ENCODE peak calls at places on chromosomes 3 and 15, in eight cellular contexts. N, P, E, M, S, C, R and T are unnamed samples.

GRCh38 chr3:128681277-128681829 is 30.7 kb upstream of the RPN1 start:
- DNase-seq in N (no peak), P (no peak), E (peak), M (no peak), S (no peak), C (no peak), R (peak), T (no peak)

GRCh38 chr3:129940086-129940485 is 34.4 kb upstream of the TRH start:
- DNase-seq in N (no peak), P (no peak), E (no peak), M (no peak), S (no peak), C (no peak), R (peak), T (no peak)

GRCh38 chr3:167978071-167978470 is 117.7 kb downstream of the GOLIM4 start:
- DNase-seq in N (no peak), P (no peak), E (peak), M (no peak), S (no peak), C (no peak), R (no peak), T (no peak)

GRCh38 chr3:2937578-2937977 is 172.6 kb downstream of the IL5RA start:
- DNase-seq in N (no peak), P (no peak), E (no peak), M (no peak), S (no peak), C (no peak), R (no peak), T (no peak)

GRCh38 chr3:108493862-108494261 is 16.5 kb downstream of the MYH15 start:
- DNase-seq in N (no peak), P (no peak), E (peak), M (no peak), S (peak), C (no peak), R (no peak), T (no peak)

GRCh38 chr3:11093823-11094340 is 60.4 kb upstream of the HRH1 start:
- DNase-seq in N (no peak), P (no peak), E (no peak), M (no peak), S (no peak), C (no peak), R (no peak), T (no peak)

GRCh38 chr15:23564798-23565394 is 578 bp upstream of the MKRN3 start:
- DNase-seq in N (no peak), P (no peak), E (no peak), M (no peak), S (no peak), C (no peak), R (no peak), T (no peak)

GRCh38 chr3:178519701-178520100 is 16.5 kb upstream of the KCNMB2 start:
- DNase-seq in N (no peak), P (no peak), E (no peak), M (no peak), S (no peak), C (no peak), R (no peak), T (no peak)

GRCh38 chr15:29570931-29571727 is 251.1 kb downstream of the TJP1 start:
- DNase-seq in N (peak), P (no peak), E (peak), M (no peak), S (peak), C (no peak), R (no peak), T (peak)

GRCh38 chr3:37096292-37096691 is 78.1 kb downstream of the LRRFIP2 start:
- DNase-seq in N (no peak), P (no peak), E (peak), M (no peak), S (no peak), C (no peak), R (peak), T (peak)

GRCh38 chr15:55587321-55588069 is 650 bp downstream of the PYGO1 start:
- DNase-seq in N (peak), P (no peak), E (peak), M (no peak), S (peak), C (no peak), R (peak), T (peak)

DNA sequence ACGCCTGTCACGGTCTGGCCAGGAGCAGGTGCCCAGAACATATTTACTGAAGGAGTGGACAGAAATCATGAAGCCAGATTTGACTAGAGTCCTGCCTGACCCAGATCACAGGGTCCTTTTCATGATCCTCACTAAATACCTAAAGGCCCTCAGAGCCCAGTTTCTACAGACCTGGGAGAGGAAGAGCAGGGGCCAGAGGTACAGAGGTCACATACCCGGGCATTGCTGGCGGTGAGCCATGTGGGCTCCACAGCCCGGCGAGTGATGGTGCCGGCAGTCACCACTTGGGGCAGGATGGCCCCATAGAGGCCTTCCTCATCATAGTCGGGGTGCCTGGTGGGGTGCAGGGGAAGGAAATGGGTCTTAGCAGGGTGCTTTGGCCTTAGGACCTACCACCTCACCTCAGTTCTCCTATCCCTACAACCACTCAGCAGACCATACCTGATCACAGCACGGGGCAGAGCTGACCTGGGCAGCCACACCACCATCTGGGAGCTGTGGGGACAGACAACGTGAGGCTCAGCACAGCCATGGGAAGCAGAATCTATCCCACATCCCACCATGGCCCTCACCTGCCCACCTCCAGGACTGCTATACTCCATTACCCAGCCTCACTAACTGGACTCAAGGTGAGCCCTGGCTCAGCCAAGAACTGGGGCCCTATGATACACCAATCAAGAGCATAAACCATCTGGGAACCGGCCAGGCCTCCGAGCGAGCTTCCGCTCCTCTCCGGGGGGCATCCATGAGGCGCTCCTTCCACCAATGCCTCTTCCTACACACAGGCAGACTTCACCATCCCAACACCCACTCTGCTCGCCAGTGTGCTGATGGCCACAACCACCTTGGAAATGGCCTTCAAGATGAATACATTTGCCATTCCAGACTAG is 12.9 kb downstream of the POLG start:
- DNase-seq in N (no peak), P (no peak), E (no peak), M (no peak), S (no peak), C (no peak), R (no peak), T (no peak)
- TF ChIP-seq CTCF in N (no peak), P (no peak), E (peak), M (no peak), S (no peak), C (no peak), R (peak), T (no peak)

GRCh38 chr15:48963524-48964113 is at the start of gene SHC4:
- DNase-seq in N (no peak), P (peak), E (peak), M (no peak), S (peak), C (peak), R (peak), T (peak)
- TF ChIP-seq CTCF in N (no peak), P (peak), E (peak), M (no peak), S (peak), C (no peak), R (peak), T (peak)

GRCh38 chr3:138569090-138569489 is 25.0 kb downstream of the CEP70 start:
- DNase-seq in N (no peak), P (no peak), E (no peak), M (no peak), S (no peak), C (no peak), R (no peak), T (no peak)

GRCh38 chr3:138573138-138573537 is 20.9 kb downstream of the CEP70 start:
- DNase-seq in N (no peak), P (no peak), E (no peak), M (no peak), S (no peak), C (no peak), R (no peak), T (no peak)

DNA sequence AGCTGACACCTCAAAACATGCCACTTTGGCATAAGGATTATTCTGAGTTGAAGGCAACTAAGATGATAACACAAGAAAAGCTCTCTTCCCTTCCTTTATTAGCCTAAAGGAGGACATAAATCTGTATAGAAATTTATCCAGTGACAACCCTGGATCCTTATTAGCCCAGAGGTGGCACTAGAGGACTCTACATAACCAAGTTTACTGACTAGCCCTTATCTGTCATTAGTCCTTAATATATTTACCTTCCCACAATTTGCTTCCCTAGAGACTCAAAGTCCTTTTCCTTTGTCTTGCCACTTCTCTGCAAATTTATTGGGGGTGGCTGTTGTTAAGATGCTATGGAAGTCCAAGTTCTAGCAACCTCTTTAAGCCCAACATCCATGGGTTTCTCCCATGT is 26.7 kb downstream of the CEP70 start:
- DNase-seq in N (no peak), P (no peak), E (no peak), M (no peak), S (no peak), C (no peak), R (no peak), T (no peak)
- TF ChIP-seq CTCF in N (peak), P (no peak), E (no peak), M (no peak), S (no peak), C (no peak), R (no peak), T (no peak)

DNA sequence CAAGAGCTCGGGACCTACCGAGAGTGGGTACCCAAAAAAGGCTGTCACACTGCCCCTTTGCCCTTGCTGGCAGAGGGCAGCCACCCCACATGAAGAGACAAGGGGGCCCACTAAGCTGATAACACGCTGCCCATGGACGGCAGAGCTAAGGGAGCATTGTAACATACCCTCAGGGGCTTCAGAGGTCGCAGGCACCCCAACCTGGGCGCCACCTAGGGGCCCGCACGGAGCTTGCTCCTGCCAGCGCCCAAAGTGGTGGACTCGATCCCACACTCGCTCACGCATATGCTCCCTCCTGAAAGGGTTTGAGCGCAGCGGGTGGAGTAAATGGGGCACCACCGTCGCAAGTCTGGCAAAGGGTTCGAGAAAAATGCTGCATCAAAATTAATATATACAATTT is 975.4 kb downstream of the ZPLD1 start:
- DNase-seq in N (no peak), P (no peak), E (no peak), M (no peak), S (no peak), C (no peak), R (no peak), T (no peak)
- TF ChIP-seq CTCF in N (peak), P (no peak), E (no peak), M (no peak), S (peak), C (no peak), R (no peak), T (no peak)

DNA sequence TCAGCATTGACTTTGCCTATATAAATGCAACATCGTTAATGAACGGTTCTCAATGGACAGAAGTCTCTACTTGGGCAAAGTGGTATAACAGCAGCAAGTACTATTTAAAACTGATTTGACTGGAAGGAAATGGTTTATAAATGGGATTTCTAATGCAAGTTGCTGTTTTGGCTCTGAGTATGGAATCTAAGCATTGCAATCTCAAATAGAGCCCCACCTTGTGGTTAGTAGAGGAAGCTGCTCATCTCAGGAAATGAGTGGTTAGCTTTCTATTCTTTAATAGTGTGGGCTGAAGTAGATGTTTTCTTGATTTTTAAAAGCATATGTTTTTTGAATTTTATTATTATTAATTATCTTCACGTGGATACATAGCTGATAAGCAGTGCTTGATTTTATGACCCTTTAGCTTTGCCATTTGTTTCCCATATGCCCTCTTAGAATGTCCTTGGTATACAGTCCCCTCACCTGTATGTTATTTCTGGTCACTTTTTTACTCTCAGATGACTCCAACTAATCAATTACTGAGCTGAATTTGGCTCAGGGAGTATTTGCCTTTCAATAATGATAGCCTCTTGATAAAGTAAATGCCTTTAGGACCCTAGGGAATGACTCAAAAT is 67.1 kb downstream of the OXSM start:
- DNase-seq in N (no peak), P (peak), E (peak), M (no peak), S (no peak), C (no peak), R (peak), T (peak)
- TF ChIP-seq CTCF in N (peak), P (peak), E (peak), M (peak), S (peak), C (no peak), R (peak), T (peak)

DNA sequence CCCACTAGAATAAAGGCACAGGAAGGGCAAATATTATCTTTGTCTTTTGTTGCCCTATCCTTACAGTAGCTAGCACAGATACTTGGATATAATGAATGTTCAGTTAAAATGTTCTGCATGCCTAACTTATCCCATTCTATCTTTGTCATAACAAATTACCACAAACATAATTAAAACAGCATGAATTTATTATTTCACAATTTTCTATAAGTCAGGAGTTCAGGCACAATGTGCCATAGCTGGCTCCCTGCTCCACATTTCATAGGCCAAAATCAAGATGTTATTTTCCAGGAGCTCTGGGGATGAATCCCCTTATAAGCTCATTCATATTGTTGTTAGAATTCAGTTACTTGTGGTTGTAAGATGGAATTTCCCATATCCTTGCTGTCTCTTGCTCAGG is 975.5 kb downstream of the IGSF11 start:
- DNase-seq in N (no peak), P (no peak), E (no peak), M (no peak), S (no peak), C (no peak), R (no peak), T (no peak)
- TF ChIP-seq CTCF in N (no peak), P (no peak), E (no peak), M (no peak), S (no peak), C (no peak), R (no peak), T (no peak)

GRCh38 chr3:46565113-46565490 is 1.0 kb downstream of the LRRC2 start:
- DNase-seq in N (no peak), P (no peak), E (no peak), M (no peak), S (no peak), C (peak), R (no peak), T (no peak)

GRCh38 chr3:46566040-46566631 is at the start of gene LRRC2:
- DNase-seq in N (peak), P (peak), E (peak), M (no peak), S (peak), C (peak), R (peak), T (peak)

GRCh38 chr3:46564190-46565112 is 1.7 kb downstream of the LRRC2 start:
- DNase-seq in N (no peak), P (no peak), E (no peak), M (no peak), S (no peak), C (peak), R (no peak), T (peak)

GRCh38 chr3:46561951-46562350 is 4.2 kb downstream of the LRRC2 start:
- DNase-seq in N (no peak), P (no peak), E (no peak), M (no peak), S (no peak), C (no peak), R (no peak), T (no peak)

DNA sequence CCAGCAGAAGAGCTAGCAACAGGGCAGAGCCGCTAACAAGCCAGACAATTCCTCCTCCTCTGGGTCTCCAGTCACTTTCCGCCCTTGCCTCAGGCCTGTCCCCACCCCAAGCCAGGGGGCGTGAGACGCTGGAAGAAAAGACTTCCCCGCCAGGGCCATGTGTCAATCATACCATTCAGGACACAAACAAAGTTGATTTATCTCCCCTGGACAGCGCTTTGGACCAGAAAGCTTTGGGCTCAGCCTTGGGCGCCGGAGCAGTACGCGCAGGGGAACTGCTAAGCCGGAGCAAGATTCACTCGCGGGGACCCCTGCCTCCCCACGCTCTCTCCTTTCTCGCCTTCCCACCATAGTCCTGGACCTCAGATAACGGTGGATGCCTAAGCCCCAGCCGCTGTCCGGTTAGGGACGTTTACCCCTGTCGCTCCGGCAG is 479 bp downstream of the LRRC2 start:
- DNase-seq in N (no peak), P (no peak), E (no peak), M (no peak), S (peak), C (peak), R (no peak), T (peak)
- TF ChIP-seq CTCF in N (no peak), P (no peak), E (no peak), M (no peak), S (no peak), C (no peak), R (no peak), T (no peak)

GRCh38 chr3:184808021-184808420 is 3.9 kb upstream of the VPS8 start:
- DNase-seq in N (no peak), P (no peak), E (no peak), M (no peak), S (no peak), C (no peak), R (no peak), T (no peak)
- TF ChIP-seq CTCF in N (peak), P (peak), E (peak), M (no peak), S (no peak), C (no peak), R (peak), T (peak)

DNA sequence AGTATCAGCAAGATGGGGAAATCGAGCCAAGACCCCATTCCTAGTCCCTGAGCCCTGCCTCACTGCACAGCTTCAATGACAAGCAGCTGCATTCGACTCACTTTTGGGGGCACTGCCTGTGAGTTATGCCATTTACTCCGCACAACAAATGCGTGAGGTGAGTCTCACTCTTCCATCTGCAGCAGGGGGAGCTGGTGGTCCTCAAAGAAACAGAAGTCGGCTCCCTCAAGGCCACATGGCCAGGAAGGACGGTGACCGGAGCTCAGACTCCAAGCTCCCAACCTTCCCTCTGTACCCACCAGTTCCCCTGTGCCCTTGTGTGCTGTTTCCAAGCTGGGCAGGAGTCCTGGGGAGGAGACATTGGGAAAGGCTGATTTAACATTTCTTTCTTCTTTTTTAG is 127.7 kb upstream of the IQSEC1 start:
- DNase-seq in N (no peak), P (peak), E (no peak), M (no peak), S (peak), C (no peak), R (no peak), T (no peak)
- TF ChIP-seq CTCF in N (peak), P (peak), E (peak), M (no peak), S (no peak), C (no peak), R (no peak), T (no peak)

GRCh38 chr3:87313641-87314040 is 37.3 kb upstream of the POU1F1 start:
- DNase-seq in N (no peak), P (no peak), E (no peak), M (no peak), S (no peak), C (no peak), R (no peak), T (no peak)

GRCh38 chr3:87309601-87310000 is 33.2 kb upstream of the POU1F1 start:
- DNase-seq in N (no peak), P (no peak), E (no peak), M (no peak), S (no peak), C (no peak), R (no peak), T (no peak)

GRCh38 chr3:87305517-87305916 is 29.1 kb upstream of the POU1F1 start:
- DNase-seq in N (no peak), P (no peak), E (no peak), M (no peak), S (no peak), C (no peak), R (no peak), T (no peak)

GRCh38 chr3:87311309-87311708 is 34.9 kb upstream of the POU1F1 start:
- DNase-seq in N (no peak), P (no peak), E (no peak), M (no peak), S (no peak), C (no peak), R (peak), T (peak)

GRCh38 chr3:87307805-87308204 is 31.4 kb upstream of the POU1F1 start:
- DNase-seq in N (no peak), P (no peak), E (no peak), M (no peak), S (no peak), C (no peak), R (peak), T (no peak)
- TF ChIP-seq CTCF in N (no peak), P (no peak), E (peak), M (no peak), S (no peak), C (no peak), R (peak), T (no peak)